ENCODE peak calls at places on chromosomes 4 and X, in nine cellular contexts. One of them, this sample, is unnamed.

GRCh38 chr4:10347815-10348214 is 109.4 kb downstream of the ZNF518B start:
- DNase-seq in fibroblast of mammary gland: no peak
- DNase-seq in thoracic aorta: no peak
- DNase-seq in A549: no peak
- DNase-seq in natural killer cell: no peak
- DNase-seq in astrocyte of the spinal cord: no peak
- DNase-seq in cardiac fibroblast: no peak
- DNase-seq in choroid plexus epithelial cell: no peak
- DNase-seq in breast epithelium: no peak
- DNase-seq in this sample: no peak

GRCh38 chr4:119536572-119537528 is 91.8 kb downstream of the PDE5A start:
- DNase-seq in cardiac fibroblast: peak
- DNase-seq in thoracic aorta: no peak
- DNase-seq in astrocyte of the spinal cord: peak
- DNase-seq in choroid plexus epithelial cell: peak
- DNase-seq in A549: no peak
- DNase-seq in fibroblast of mammary gland: peak
- DNase-seq in natural killer cell: no peak
- DNase-seq in breast epithelium: no peak
- DNase-seq in this sample: no peak

GRCh38 chr4:27090406-27090805 is 229.8 kb downstream of the STIM2 start:
- DNase-seq in astrocyte of the spinal cord: no peak
- DNase-seq in natural killer cell: no peak
- DNase-seq in fibroblast of mammary gland: no peak
- DNase-seq in breast epithelium: no peak
- DNase-seq in A549: no peak
- DNase-seq in choroid plexus epithelial cell: no peak
- DNase-seq in cardiac fibroblast: no peak
- DNase-seq in thoracic aorta: no peak
- DNase-seq in this sample: no peak

GRCh38 chr4:68124262-68124661 is 5.4 kb downstream of the TMPRSS11F start:
- DNase-seq in breast epithelium: no peak
- DNase-seq in thoracic aorta: no peak
- DNase-seq in cardiac fibroblast: no peak
- DNase-seq in natural killer cell: no peak
- DNase-seq in A549: no peak
- DNase-seq in fibroblast of mammary gland: no peak
- DNase-seq in astrocyte of the spinal cord: no peak
- DNase-seq in choroid plexus epithelial cell: no peak
- DNase-seq in this sample: no peak

GRCh38 chr4:106522839-106523238 is 154.3 kb upstream of the GIMD1 start:
- DNase-seq in thoracic aorta: no peak
- DNase-seq in fibroblast of mammary gland: peak
- DNase-seq in astrocyte of the spinal cord: no peak
- DNase-seq in choroid plexus epithelial cell: peak
- DNase-seq in A549: peak
- DNase-seq in breast epithelium: no peak
- DNase-seq in natural killer cell: no peak
- DNase-seq in cardiac fibroblast: peak
- DNase-seq in this sample: no peak

GRCh38 chr4:109015413-109015810 is 252.6 kb upstream of the ETNPPL start:
- DNase-seq in astrocyte of the spinal cord: no peak
- DNase-seq in choroid plexus epithelial cell: peak
- DNase-seq in fibroblast of mammary gland: no peak
- DNase-seq in A549: no peak
- DNase-seq in breast epithelium: no peak
- DNase-seq in thoracic aorta: no peak
- DNase-seq in natural killer cell: no peak
- DNase-seq in cardiac fibroblast: peak
- DNase-seq in this sample: no peak

GRCh38 chrX:138925330-138925729 is 213.8 kb upstream of the FGF13 start:
- DNase-seq in A549: peak
- DNase-seq in thoracic aorta: no peak
- DNase-seq in astrocyte of the spinal cord: peak
- DNase-seq in breast epithelium: no peak
- DNase-seq in choroid plexus epithelial cell: peak
- DNase-seq in cardiac fibroblast: peak
- DNase-seq in natural killer cell: no peak
- DNase-seq in fibroblast of mammary gland: peak
- DNase-seq in this sample: no peak

GRCh38 chrX:150202641-150203248 is 160.4 kb upstream of the MAMLD1 start:
- DNase-seq in fibroblast of mammary gland: peak
- DNase-seq in cardiac fibroblast: peak
- DNase-seq in breast epithelium: peak
- DNase-seq in natural killer cell: no peak
- DNase-seq in A549: peak
- DNase-seq in thoracic aorta: no peak
- DNase-seq in astrocyte of the spinal cord: no peak
- DNase-seq in choroid plexus epithelial cell: peak
- DNase-seq in this sample: no peak

GRCh38 chr4:154877110-154877760 is 96.2 kb downstream of the RBM46 start:
- DNase-seq in natural killer cell: no peak
- DNase-seq in fibroblast of mammary gland: peak
- DNase-seq in astrocyte of the spinal cord: peak
- DNase-seq in choroid plexus epithelial cell: peak
- DNase-seq in A549: peak
- DNase-seq in cardiac fibroblast: peak
- DNase-seq in thoracic aorta: no peak
- DNase-seq in breast epithelium: no peak
- DNase-seq in this sample: no peak

GRCh38 chrX:155028192-155028591 is 1.5 kb downstream of the FUNDC2 start:
- DNase-seq in breast epithelium: no peak
- DNase-seq in fibroblast of mammary gland: no peak
- DNase-seq in choroid plexus epithelial cell: no peak
- DNase-seq in astrocyte of the spinal cord: no peak
- DNase-seq in cardiac fibroblast: no peak
- DNase-seq in thoracic aorta: no peak
- DNase-seq in natural killer cell: no peak
- DNase-seq in A549: peak
- DNase-seq in this sample: no peak

GRCh38 chr4:77695769-77696168 is 90.1 kb downstream of the CXCL13 start:
- DNase-seq in choroid plexus epithelial cell: peak
- DNase-seq in cardiac fibroblast: peak
- DNase-seq in A549: peak
- DNase-seq in astrocyte of the spinal cord: peak
- DNase-seq in fibroblast of mammary gland: peak
- DNase-seq in natural killer cell: no peak
- DNase-seq in breast epithelium: no peak
- DNase-seq in thoracic aorta: no peak
- DNase-seq in this sample: no peak

DNA sequence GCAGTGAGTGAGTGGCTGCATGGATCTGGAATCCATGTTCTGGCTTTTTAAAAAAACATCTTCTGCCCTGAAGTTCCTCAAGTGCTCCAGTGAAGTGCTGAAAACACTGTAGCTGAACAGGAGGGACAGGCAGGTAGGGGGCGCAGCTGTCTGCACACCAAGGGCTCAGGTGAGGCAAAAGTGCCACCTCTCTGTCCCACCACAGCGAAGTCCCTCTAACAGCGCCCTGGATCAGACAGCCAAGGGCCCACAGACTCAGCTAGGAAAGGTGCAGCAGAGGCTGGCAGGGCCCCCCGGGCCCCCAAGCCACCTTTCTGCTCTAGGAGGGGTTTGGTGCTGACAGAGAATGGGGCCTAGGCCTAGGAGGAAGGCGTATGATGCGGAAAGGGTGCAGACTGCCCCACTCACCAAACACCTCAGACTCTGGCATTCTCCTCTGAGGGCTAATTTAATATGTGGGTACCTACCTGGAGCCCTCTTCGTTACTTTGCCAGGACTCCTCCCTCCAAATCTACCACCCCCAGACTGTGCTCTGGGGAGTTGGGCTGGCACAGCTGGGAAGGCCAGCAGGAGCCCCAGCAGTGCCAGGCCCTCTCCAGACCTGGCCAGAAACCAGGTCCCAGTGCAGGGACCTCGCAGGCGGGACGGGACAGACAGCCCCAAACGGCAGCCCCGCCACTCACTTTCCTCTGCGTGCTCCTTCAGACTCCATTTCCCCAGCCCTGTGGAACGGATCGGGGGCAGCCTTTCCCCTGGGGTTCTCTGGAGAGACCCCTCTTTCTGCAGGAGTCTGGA is 73.7 kb downstream of the ENPP6 start:
- DNase-seq in breast epithelium: no peak
- DNase-seq in astrocyte of the spinal cord: no peak
- DNase-seq in thoracic aorta: no peak
- DNase-seq in fibroblast of mammary gland: no peak
- DNase-seq in cardiac fibroblast: no peak
- DNase-seq in natural killer cell: no peak
- DNase-seq in choroid plexus epithelial cell: no peak
- DNase-seq in A549: no peak
- DNase-seq in this sample: no peak
- TF ChIP-seq CTCF in breast epithelium: no peak
- TF ChIP-seq CTCF in astrocyte of the spinal cord: no peak
- TF ChIP-seq CTCF in thoracic aorta: no peak
- TF ChIP-seq CTCF in fibroblast of mammary gland: no peak
- TF ChIP-seq CTCF in cardiac fibroblast: no peak
- TF ChIP-seq CTCF in natural killer cell: no peak
- TF ChIP-seq CTCF in choroid plexus epithelial cell: no peak
- TF ChIP-seq CTCF in A549: no peak
- TF ChIP-seq CTCF in this sample: no peak

GRCh38 chr4:141134051-141134450 is 782 bp upstream of the RNF150 start:
- DNase-seq in breast epithelium: no peak
- DNase-seq in fibroblast of mammary gland: no peak
- DNase-seq in astrocyte of the spinal cord: no peak
- DNase-seq in choroid plexus epithelial cell: peak
- DNase-seq in thoracic aorta: no peak
- DNase-seq in A549: no peak
- DNase-seq in natural killer cell: no peak
- DNase-seq in cardiac fibroblast: peak
- DNase-seq in this sample: no peak
- TF ChIP-seq CTCF in breast epithelium: no peak
- TF ChIP-seq CTCF in fibroblast of mammary gland: no peak
- TF ChIP-seq CTCF in astrocyte of the spinal cord: no peak
- TF ChIP-seq CTCF in choroid plexus epithelial cell: peak
- TF ChIP-seq CTCF in thoracic aorta: no peak
- TF ChIP-seq CTCF in A549: no peak
- TF ChIP-seq CTCF in natural killer cell: no peak
- TF ChIP-seq CTCF in cardiac fibroblast: peak
- TF ChIP-seq CTCF in this sample: no peak

DNA sequence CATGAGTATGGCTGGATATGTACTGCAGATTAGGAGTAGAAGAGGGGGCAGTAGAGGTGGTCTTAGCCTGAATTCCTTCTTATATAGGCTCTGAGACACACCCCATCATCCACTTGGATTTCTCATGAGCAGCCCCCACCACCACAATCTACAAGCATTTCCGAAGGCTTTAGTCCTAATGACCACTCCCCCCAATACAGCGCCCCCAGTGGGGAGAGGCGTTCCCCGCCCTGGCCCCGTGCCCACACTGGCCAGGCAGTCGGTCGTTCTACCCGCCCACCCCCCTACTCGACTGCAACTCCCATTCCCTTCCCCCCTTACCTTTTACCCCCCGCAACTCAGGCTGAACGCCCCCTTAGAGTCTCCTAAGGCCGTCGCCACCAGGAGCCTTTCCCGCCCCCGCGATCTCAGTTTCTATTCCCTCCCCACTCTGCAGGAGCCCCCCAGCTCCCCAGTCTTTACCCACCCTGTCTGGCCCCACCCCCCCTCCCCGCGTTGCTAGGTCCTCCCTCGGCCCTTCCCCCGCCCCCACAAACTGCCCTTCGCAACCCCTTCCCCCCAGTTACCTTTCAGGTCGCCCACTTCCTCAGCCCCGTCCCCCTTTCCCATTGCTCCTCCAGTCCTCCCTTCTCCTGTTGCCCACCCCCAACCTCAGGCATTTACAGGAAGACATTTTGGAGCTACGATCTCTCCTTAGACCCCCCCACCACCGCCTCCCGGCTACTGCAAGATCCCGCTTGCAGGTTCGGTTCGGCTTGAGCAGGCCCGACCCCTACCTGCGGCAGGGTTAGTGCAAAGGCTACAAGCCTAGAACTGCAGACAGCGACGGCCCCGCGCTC is 468 bp downstream of the ZMYM3 start:
- DNase-seq in thoracic aorta: no peak
- DNase-seq in choroid plexus epithelial cell: peak
- DNase-seq in natural killer cell: peak
- DNase-seq in cardiac fibroblast: peak
- DNase-seq in breast epithelium: no peak
- DNase-seq in astrocyte of the spinal cord: peak
- DNase-seq in fibroblast of mammary gland: peak
- DNase-seq in A549: peak
- DNase-seq in this sample: peak
- TF ChIP-seq CTCF in thoracic aorta: peak
- TF ChIP-seq CTCF in choroid plexus epithelial cell: peak
- TF ChIP-seq CTCF in natural killer cell: peak
- TF ChIP-seq CTCF in cardiac fibroblast: peak
- TF ChIP-seq CTCF in breast epithelium: no peak
- TF ChIP-seq CTCF in astrocyte of the spinal cord: peak
- TF ChIP-seq CTCF in fibroblast of mammary gland: peak
- TF ChIP-seq CTCF in A549: peak
- TF ChIP-seq CTCF in this sample: peak

GRCh38 chr4:71709961-71710360 is 73.9 kb downstream of the GC start:
- DNase-seq in breast epithelium: no peak
- DNase-seq in fibroblast of mammary gland: no peak
- DNase-seq in natural killer cell: no peak
- DNase-seq in astrocyte of the spinal cord: no peak
- DNase-seq in cardiac fibroblast: peak
- DNase-seq in choroid plexus epithelial cell: no peak
- DNase-seq in thoracic aorta: no peak
- DNase-seq in A549: peak
- DNase-seq in this sample: no peak
- TF ChIP-seq CTCF in breast epithelium: no peak
- TF ChIP-seq CTCF in fibroblast of mammary gland: no peak
- TF ChIP-seq CTCF in natural killer cell: no peak
- TF ChIP-seq CTCF in astrocyte of the spinal cord: no peak
- TF ChIP-seq CTCF in cardiac fibroblast: no peak
- TF ChIP-seq CTCF in choroid plexus epithelial cell: no peak
- TF ChIP-seq CTCF in thoracic aorta: no peak
- TF ChIP-seq CTCF in A549: peak
- TF ChIP-seq CTCF in this sample: no peak

DNA sequence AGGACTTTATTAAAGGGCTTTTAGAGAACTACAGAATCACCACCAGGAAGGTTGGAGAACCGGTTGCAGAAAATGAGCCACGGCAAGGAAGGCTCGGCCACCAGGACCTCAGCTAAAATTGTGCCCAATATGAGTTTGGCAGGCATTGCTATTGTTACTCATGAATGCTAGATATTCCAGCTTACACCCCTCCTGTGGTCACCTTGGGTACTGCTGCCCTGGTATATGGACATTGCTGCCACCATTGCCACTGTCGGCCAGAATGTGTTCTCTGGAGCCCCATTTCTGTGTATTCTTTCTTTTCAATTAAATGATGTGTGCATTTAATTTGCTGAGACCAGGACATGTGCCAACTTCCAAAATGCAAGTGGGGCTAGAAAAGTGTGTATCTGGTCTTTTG is 626.7 kb upstream of the BOD1L1 start:
- DNase-seq in fibroblast of mammary gland: peak
- DNase-seq in astrocyte of the spinal cord: peak
- DNase-seq in cardiac fibroblast: peak
- DNase-seq in choroid plexus epithelial cell: peak
- DNase-seq in A549: peak
- DNase-seq in breast epithelium: peak
- DNase-seq in natural killer cell: no peak
- DNase-seq in thoracic aorta: no peak
- DNase-seq in this sample: peak
- TF ChIP-seq CTCF in fibroblast of mammary gland: peak
- TF ChIP-seq CTCF in astrocyte of the spinal cord: peak
- TF ChIP-seq CTCF in cardiac fibroblast: peak
- TF ChIP-seq CTCF in choroid plexus epithelial cell: peak
- TF ChIP-seq CTCF in A549: no peak
- TF ChIP-seq CTCF in breast epithelium: peak
- TF ChIP-seq CTCF in natural killer cell: no peak
- TF ChIP-seq CTCF in thoracic aorta: peak
- TF ChIP-seq CTCF in this sample: peak

This sample was measured in glutamatergic neuron.